ENCODE peak calls at places on chromosomes 2 and 18, in four cellular contexts. M, N, F and A are unnamed samples.

GRCh38 chr2:134308474-134309385 is 54.9 kb downstream of the MGAT5 start:
- DNase-seq in M (no peak), N (no peak), F (no peak), A (no peak)

GRCh38 chr2:219688560-219689445 is 61.4 kb downstream of the SLC4A3 start:
- DNase-seq in M (no peak), N (no peak), F (peak), A (no peak)

GRCh38 chr2:230408244-230408842 is 7.7 kb upstream of the SP100 start:
- DNase-seq in M (peak), N (no peak), F (peak), A (no peak)

GRCh38 chr2:121491566-121491965 is 39.1 kb upstream of the RNU4ATAC start:
- DNase-seq in M (no peak), N (no peak), F (no peak), A (no peak)

GRCh38 chr2:178279142-178279541 is 84.8 kb downstream of the OSBPL6 start:
- DNase-seq in M (no peak), N (no peak), F (peak), A (no peak)

GRCh38 chr2:84495539-84496146 is 20.7 kb upstream of the DNAH6 start:
- DNase-seq in M (no peak), N (peak), F (peak), A (peak)

GRCh38 chr2:114442545-114442944 is at the start of gene DPP10:
- DNase-seq in M (peak), N (no peak), F (no peak), A (no peak)

GRCh38 chr2:179240481-179241451 is 23.9 kb downstream of the SESTD1 start:
- DNase-seq in M (no peak), N (no peak), F (no peak), A (no peak)

GRCh38 chr2:51981813-51982212 is 949.9 kb upstream of the NRXN1 start:
- DNase-seq in M (no peak), N (no peak), F (no peak), A (no peak)

GRCh38 chr2:96319396-96319795 is 5.7 kb upstream of the ITPRIPL1 start:
- DNase-seq in M (no peak), N (no peak), F (no peak), A (no peak)

GRCh38 chr2:113886479-113887383 is 3.2 kb upstream of the ACTR3 start:
- DNase-seq in M (peak), N (no peak), F (peak), A (no peak)

GRCh38 chr2:2564300-2565085 is 233.4 kb upstream of the MYT1L start:
- DNase-seq in M (no peak), N (peak), F (no peak), A (peak)

GRCh38 chr2:131094655-131095281 is 1.5 kb upstream of the FAM168B start:
- DNase-seq in M (no peak), N (no peak), F (no peak), A (no peak)

GRCh38 chr2:106867231-106867943 is 18.6 kb downstream of the ST6GAL2 start:
- DNase-seq in M (no peak), N (no peak), F (no peak), A (no peak)

GRCh38 chr2:218569038-218569431 is 396 bp downstream of the CNOT9 start:
- DNase-seq in M (peak), N (peak), F (peak), A (no peak)

GRCh38 chr2:60271718-60272117 is 281.7 kb downstream of the BCL11A start:
- DNase-seq in M (no peak), N (no peak), F (no peak), A (no peak)

GRCh38 chr2:11344956-11345671 is 678 bp upstream of the ROCK2 start:
- DNase-seq in M (peak), N (no peak), F (peak), A (peak)

GRCh38 chr18:524496-524895 is 24.0 kb upstream of the COLEC12 start:
- DNase-seq in M (no peak), N (no peak), F (peak), A (no peak)

GRCh38 chr2:105521616-105522015 is 122.8 kb upstream of the FHL2 start:
- DNase-seq in M (no peak), N (no peak), F (no peak), A (no peak)

GRCh38 chr2:190512539-190513095 is 21.9 kb downstream of the NEMP2 start:
- DNase-seq in M (no peak), N (no peak), F (no peak), A (no peak)

GRCh38 chr2:222671259-222672067 is at the start of gene MOGAT1:
- DNase-seq in M (peak), N (peak), F (no peak), A (no peak)

GRCh38 chr2:241226723-241227634 is 38.5 kb downstream of the ANO7 start:
- DNase-seq in M (peak), N (no peak), F (no peak), A (no peak)

GRCh38 chr2:227370791-227371312 is 8.3 kb downstream of the TM4SF20 start:
- DNase-seq in M (peak), N (no peak), F (peak), A (no peak)

GRCh38 chr18:477565-477964 is 22.9 kb downstream of the COLEC12 start:
- DNase-seq in M (no peak), N (peak), F (no peak), A (peak)

GRCh38 chr18:22314406-22314805 is 103.3 kb downstream of the CTAGE1 start:
- DNase-seq in M (peak), N (no peak), F (peak), A (no peak)

GRCh38 chr2:222518570-222519381 is 94.4 kb downstream of the SGPP2 start:
- DNase-seq in M (no peak), N (no peak), F (no peak), A (no peak)

GRCh38 chr2:172049721-172050120 is 35.6 kb upstream of the DLX1 start:
- DNase-seq in M (no peak), N (no peak), F (no peak), A (no peak)

GRCh38 chr2:2826209-2826551 is 495.1 kb upstream of the MYT1L start:
- DNase-seq in M (no peak), N (no peak), F (no peak), A (no peak)

GRCh38 chr2:68250652-68251186 is 1.6 kb downstream of the PPP3R1 start:
- DNase-seq in M (no peak), N (no peak), F (no peak), A (no peak)

GRCh38 chr2:172704072-172704936 is 31.3 kb upstream of the RAPGEF4 start:
- DNase-seq in M (no peak), N (peak), F (peak), A (no peak)

GRCh38 chr2:240437861-240438809 is 2.7 kb downstream of the GPC1 start:
- DNase-seq in M (peak), N (peak), F (peak), A (peak)

GRCh38 chr2:73264783-73265182 is 19.5 kb downstream of the FBXO41 start:
- DNase-seq in M (no peak), N (no peak), F (no peak), A (no peak)

GRCh38 chr2:238171575-238172187 is 12.9 kb downstream of the ERFE start:
- DNase-seq in M (no peak), N (no peak), F (no peak), A (no peak)

GRCh38 chr18:22470511-22471181 is 52.9 kb upstream of the CTAGE1 start:
- DNase-seq in M (peak), N (no peak), F (no peak), A (no peak)

GRCh38 chr2:219570924-219571310 is 422 bp downstream of the OBSL1 start:
- DNase-seq in M (no peak), N (peak), F (no peak), A (no peak)